ENCODE peak calls at places on chromosomes 2 and 18, in nine cellular contexts. R is GM23248, A is PC-3, O is GM12878, Z is endothelial cell of umbilical vein, E is mammary epithelial cell, H is fibroblast of lung, P is NT2/D1, U is mesenchymal stem cell. B is an unnamed sample. For H3K36me3, the result is how much of the 10 kb centered on the place peaks cover.

GRCh38 chr2:67686254-67686653 is 289.1 kb downstream of the ETAA1 start:
- DNase-seq in A (no peak), H (no peak), O (no peak), R (no peak), Z (no peak), P (no peak), E (no peak), U (no peak), B (no peak)

GRCh38 chr2:132489150-132489549 is 72.5 kb downstream of the GPR39 start:
- DNase-seq in A (no peak), U (peak), H (peak), E (peak), Z (no peak), O (no peak), P (no peak), R (peak), B (peak)

GRCh38 chr18:76343938-76344569 is 151.0 kb downstream of the ZNF516 start:
- DNase-seq in P (no peak), U (no peak), O (no peak), H (no peak), Z (no peak), R (no peak), A (no peak), E (no peak), B (no peak)

GRCh38 chr2:84969511-84970265 is 1.3 kb upstream of the KCMF1 start:
- DNase-seq in O (no peak), A (peak), P (no peak), H (peak), U (peak), R (peak), E (no peak), Z (peak), B (peak)

GRCh38 chr2:171210864-171211431 is 50.3 kb upstream of the TLK1 start:
- DNase-seq in A (peak), O (peak), Z (no peak), P (no peak), U (peak), R (no peak), E (no peak), H (peak), B (no peak)

GRCh38 chr2:127175821-127176354 is 44.2 kb downstream of the CYP27C1 start:
- DNase-seq in R (peak), O (no peak), H (no peak), P (no peak), U (peak), E (no peak), A (no peak), Z (no peak), B (peak)

GRCh38 chr2:67091681-67092080 is 305.5 kb upstream of the ETAA1 start:
- DNase-seq in Z (no peak), A (no peak), R (no peak), P (no peak), E (no peak), O (no peak), U (no peak), H (no peak), B (no peak)

GRCh38 chr2:229084467-229084866 is 186.6 kb downstream of the PID1 start:
- DNase-seq in O (no peak), H (peak), R (peak), Z (no peak), A (no peak), E (no peak), U (no peak), P (no peak), B (peak)

GRCh38 chr2:21748501-21748900 is 624.7 kb downstream of the TDRD15 start:
- DNase-seq in U (peak), R (no peak), A (no peak), H (no peak), Z (no peak), E (no peak), O (no peak), P (no peak), B (no peak)

GRCh38 chr2:241754042-241754441 is 19.6 kb downstream of the D2HGDH start:
- DNase-seq in U (no peak), A (no peak), H (no peak), O (no peak), Z (no peak), E (no peak), P (no peak), R (no peak), B (no peak)

GRCh38 chr2:151654891-151655290 is 79.4 kb downstream of the NEB start:
- DNase-seq in P (no peak), Z (no peak), R (no peak), O (no peak), U (no peak), A (no peak), E (no peak), H (no peak), B (no peak)

GRCh38 chr18:70363861-70364260 is 75.0 kb downstream of the SOCS6 start:
- DNase-seq in O (no peak), A (peak), E (no peak), P (no peak), Z (peak), U (no peak), R (peak), H (peak), B (peak)

GRCh38 chr18:54931152-54931551 is 28.1 kb downstream of the CCDC68 start:
- DNase-seq in H (no peak), E (no peak), U (no peak), A (peak), Z (no peak), O (no peak), P (no peak), R (no peak), B (no peak)

GRCh38 chr18:58218111-58218510 is 174.1 kb downstream of the NEDD4L start:
- DNase-seq in A (peak), U (no peak), H (peak), P (no peak), Z (no peak), E (peak), R (peak), O (no peak), B (peak)

GRCh38 chr2:88066543-88066942 is 1.1 kb upstream of the SMYD1 start:
- DNase-seq in R (no peak), O (no peak), U (no peak), E (no peak), P (no peak), H (no peak), Z (no peak), A (no peak), B (no peak)

GRCh38 chr2:197121756-197122385 is 188.7 kb downstream of the ANKRD44 start:
- DNase-seq in A (no peak), R (no peak), Z (no peak), E (no peak), H (no peak), U (peak), P (no peak), O (no peak), B (no peak)

GRCh38 chr18:6624271-6624670 is 105.2 kb upstream of the ARHGAP28 start:
- DNase-seq in P (no peak), E (peak), R (peak), H (peak), Z (peak), O (no peak), A (peak), U (peak), B (peak)

GRCh38 chr2:69770193-69770702 is 28.3 kb downstream of the ANXA4 start:
- DNase-seq in H (peak), A (peak), P (no peak), Z (peak), U (peak), O (no peak), E (peak), R (peak), B (peak)

GRCh38 chr18:40987581-40987980 is 967.5 kb upstream of the PIK3C3 start:
- DNase-seq in O (no peak), E (no peak), Z (no peak), H (no peak), P (no peak), U (no peak), R (no peak), A (no peak), B (no peak)

GRCh38 chr2:143513081-143513480 is 383.9 kb downstream of the ARHGAP15 start:
- DNase-seq in P (peak), E (peak), O (peak), A (peak), Z (peak), R (peak), U (peak), H (peak), B (peak)

GRCh38 chr2:239911630-239912071 is 113.5 kb downstream of the NDUFA10 start:
- DNase-seq in U (no peak), H (no peak), A (no peak), E (no peak), O (no peak), R (no peak), P (no peak), Z (no peak), B (no peak)

GRCh38 chr2:66843856-66844255 is 408.9 kb downstream of the MEIS1 start:
- DNase-seq in P (no peak), Z (no peak), H (no peak), A (no peak), E (no peak), U (no peak), O (no peak), R (no peak), B (no peak)

GRCh38 chr18:78676622-78677482 is 302.8 kb upstream of the SALL3 start:
- DNase-seq in E (no peak), A (no peak), H (no peak), U (no peak), O (no peak), P (no peak), R (no peak), Z (no peak), B (no peak)

GRCh38 chr2:207763308-207763707 is 6.4 kb downstream of the FZD5 start:
- DNase-seq in U (no peak), O (no peak), P (no peak), R (no peak), A (no peak), Z (no peak), E (no peak), H (no peak), B (no peak)

GRCh38 chr2:207762146-207762545 is 7.6 kb downstream of the FZD5 start:
- DNase-seq in Z (no peak), R (peak), P (no peak), U (no peak), E (no peak), O (no peak), H (peak), A (peak), B (peak)

GRCh38 chr2:207765960-207766582 is 3.6 kb downstream of the FZD5 start:
- DNase-seq in O (no peak), Z (no peak), H (no peak), R (no peak), A (no peak), E (no peak), U (peak), P (no peak), B (no peak)

GRCh38 chr2:207765541-207765940 is 4.2 kb downstream of the FZD5 start:
- DNase-seq in A (no peak), Z (no peak), P (peak), R (no peak), H (no peak), U (no peak), O (no peak), E (no peak), B (no peak)

GRCh38 chr2:207764096-207764630 is 5.5 kb downstream of the FZD5 start:
- DNase-seq in A (no peak), R (no peak), U (no peak), Z (no peak), E (no peak), P (no peak), H (no peak), O (no peak), B (no peak)
- H3K4me3 ChIP-seq in A (no peak), R (no peak), U (no peak), Z (no peak), E (no peak), P (no peak), H (no peak), O (no peak), B (no peak)

DNA sequence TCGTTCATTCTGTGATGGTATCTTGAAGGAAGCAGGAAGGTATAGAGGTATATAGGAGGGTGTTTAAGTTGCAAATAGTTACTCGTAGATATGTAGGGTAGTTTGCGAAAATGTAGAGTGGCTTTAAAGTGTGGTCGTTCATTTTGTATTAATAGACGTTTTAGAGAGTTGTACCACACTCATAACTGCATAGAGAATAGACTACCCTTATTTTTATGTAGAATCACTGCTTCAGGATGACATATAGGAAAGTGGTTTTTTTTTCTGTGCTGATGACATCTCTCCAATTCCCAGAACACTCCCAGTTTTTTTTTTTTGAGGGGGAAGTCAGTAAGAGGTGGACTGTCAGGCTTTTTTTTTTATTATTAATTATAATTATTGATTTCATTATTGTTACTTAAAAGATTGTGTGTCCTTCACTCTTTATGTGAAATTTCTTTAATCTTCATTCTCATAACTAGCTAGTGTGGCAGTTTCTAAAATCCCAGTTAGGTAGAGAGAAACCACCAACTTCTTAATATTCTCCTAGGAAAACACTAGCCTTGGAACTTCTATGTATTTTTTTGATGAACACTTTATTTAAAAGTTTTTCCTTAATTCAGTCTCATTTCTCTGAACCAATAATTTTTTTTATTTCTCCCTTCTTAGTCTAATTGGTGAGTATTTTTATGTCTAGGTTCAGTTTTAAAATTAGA is 1.5 kb downstream of the ACTR3 start:
- DNase-seq in O (no peak), R (peak), U (peak), H (no peak), A (no peak), Z (no peak), P (no peak), E (no peak), B (peak)
- H3K9ac ChIP-seq in O (peak), R (peak), U (peak), H (peak), A (peak), Z (peak), P (peak), E (peak), B (peak)

DNA sequence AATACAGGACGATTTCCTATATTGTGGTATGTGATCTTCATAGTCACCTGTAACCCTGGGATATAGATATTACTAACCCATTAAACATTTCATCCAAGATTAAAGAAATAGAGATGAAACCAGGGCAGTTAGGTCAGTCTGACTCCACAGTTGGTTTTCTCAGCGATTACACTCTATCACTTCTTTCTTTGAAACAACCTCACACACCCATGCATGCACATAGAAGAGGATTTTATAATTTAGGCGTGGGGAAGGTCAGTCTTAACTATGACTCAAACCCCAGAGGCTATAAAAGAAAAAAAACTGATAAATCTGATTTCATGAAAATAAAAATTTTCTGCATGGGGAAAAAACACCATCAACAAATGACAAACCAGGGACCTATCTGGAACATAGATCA is 54.2 kb downstream of the BCL2 start:
- DNase-seq in Z (no peak), E (no peak), R (no peak), U (no peak), O (no peak), H (no peak), P (no peak), A (no peak), B (no peak)
- H3K36me3 ChIP-seq in Z (under half), E (under half), R (under half), U (under half), O (under half), H (under half), P (under half), A (under half), B (under half)

GRCh38 chr2:217859926-217860325 is 142.9 kb downstream of the TNS1 start:
- DNase-seq in E (no peak), Z (no peak), H (no peak), O (no peak), R (no peak), P (no peak), U (no peak), A (no peak), B (no peak)

GRCh38 chr2:217858519-217859466 is 144.0 kb downstream of the TNS1 start:
- DNase-seq in E (no peak), A (no peak), O (no peak), H (peak), U (peak), R (peak), P (no peak), Z (peak), B (peak)

GRCh38 chr2:217856871-217857270 is 145.9 kb downstream of the TNS1 start:
- DNase-seq in P (no peak), E (no peak), A (no peak), Z (no peak), U (no peak), H (no peak), R (no peak), O (no peak), B (no peak)

GRCh38 chr2:217856159-217856558 is 146.6 kb downstream of the TNS1 start:
- DNase-seq in O (no peak), E (no peak), H (no peak), Z (no peak), R (no peak), P (no peak), A (no peak), U (no peak), B (no peak)

GRCh38 chr2:217857624-217858506 is 144.9 kb downstream of the TNS1 start:
- DNase-seq in Z (no peak), P (no peak), A (no peak), O (no peak), E (no peak), H (no peak), U (no peak), R (no peak), B (no peak)
- H3K4me3 ChIP-seq in Z (no peak), P (no peak), A (no peak), O (no peak), E (no peak), H (no peak), U (peak), R (peak), B (peak)